ENCODE peak calls at places on chromosome 12, in ten cellular contexts. One of them, this sample, is unnamed.

GRCh38 chr12:28936221-28936620 is 212.9 kb upstream of the FAR2 start:
- DNase-seq in uterus: no peak
- DNase-seq in lower lobe of right lung: no peak
- DNase-seq in WERI-Rb-1: no peak
- DNase-seq in tibial nerve: no peak
- DNase-seq in astrocyte: no peak
- DNase-seq in kidney: no peak
- DNase-seq in transverse colon: no peak
- DNase-seq in endothelial cell of umbilical vein: no peak
- DNase-seq in fibroblast of lung: peak
- DNase-seq in this sample: no peak

GRCh38 chr12:65171870-65172269 is 2.5 kb downstream of the LEMD3 start:
- DNase-seq in uterus: no peak
- DNase-seq in lower lobe of right lung: no peak
- DNase-seq in WERI-Rb-1: no peak
- DNase-seq in tibial nerve: no peak
- DNase-seq in astrocyte: no peak
- DNase-seq in kidney: no peak
- DNase-seq in transverse colon: no peak
- DNase-seq in endothelial cell of umbilical vein: peak
- DNase-seq in fibroblast of lung: no peak
- DNase-seq in this sample: no peak

GRCh38 chr12:101857043-101857558 is 20.3 kb upstream of the DRAM1 start:
- DNase-seq in uterus: no peak
- DNase-seq in lower lobe of right lung: no peak
- DNase-seq in WERI-Rb-1: no peak
- DNase-seq in tibial nerve: no peak
- DNase-seq in astrocyte: peak
- DNase-seq in kidney: no peak
- DNase-seq in transverse colon: no peak
- DNase-seq in endothelial cell of umbilical vein: peak
- DNase-seq in fibroblast of lung: peak
- DNase-seq in this sample: no peak

GRCh38 chr12:104700324-104700723 is 243.6 kb downstream of the CHST11 start:
- DNase-seq in uterus: no peak
- DNase-seq in lower lobe of right lung: no peak
- DNase-seq in WERI-Rb-1: no peak
- DNase-seq in tibial nerve: no peak
- DNase-seq in astrocyte: no peak
- DNase-seq in kidney: no peak
- DNase-seq in transverse colon: no peak
- DNase-seq in endothelial cell of umbilical vein: no peak
- DNase-seq in fibroblast of lung: no peak
- DNase-seq in this sample: no peak

GRCh38 chr12:66239295-66239694 is 50.3 kb downstream of the IRAK3 start:
- DNase-seq in uterus: no peak
- DNase-seq in lower lobe of right lung: no peak
- DNase-seq in WERI-Rb-1: no peak
- DNase-seq in tibial nerve: no peak
- DNase-seq in astrocyte: no peak
- DNase-seq in kidney: no peak
- DNase-seq in transverse colon: no peak
- DNase-seq in endothelial cell of umbilical vein: no peak
- DNase-seq in fibroblast of lung: no peak
- DNase-seq in this sample: no peak

GRCh38 chr12:67592228-67593011 is 56.1 kb upstream of the DYRK2 start:
- DNase-seq in uterus: peak
- DNase-seq in lower lobe of right lung: no peak
- DNase-seq in WERI-Rb-1: no peak
- DNase-seq in tibial nerve: no peak
- DNase-seq in astrocyte: peak
- DNase-seq in kidney: no peak
- DNase-seq in transverse colon: no peak
- DNase-seq in endothelial cell of umbilical vein: no peak
- DNase-seq in fibroblast of lung: peak
- DNase-seq in this sample: no peak

GRCh38 chr12:89351489-89352241 is 636 bp downstream of the DUSP6 start:
- DNase-seq in uterus: no peak
- DNase-seq in lower lobe of right lung: peak
- DNase-seq in WERI-Rb-1: peak
- DNase-seq in tibial nerve: no peak
- DNase-seq in astrocyte: peak
- DNase-seq in kidney: peak
- DNase-seq in transverse colon: peak
- DNase-seq in endothelial cell of umbilical vein: no peak
- DNase-seq in fibroblast of lung: peak
- DNase-seq in this sample: no peak

GRCh38 chr12:84875241-84875640 is 37.4 kb downstream of the SLC6A15 start:
- DNase-seq in uterus: no peak
- DNase-seq in lower lobe of right lung: no peak
- DNase-seq in WERI-Rb-1: no peak
- DNase-seq in tibial nerve: no peak
- DNase-seq in astrocyte: no peak
- DNase-seq in kidney: no peak
- DNase-seq in transverse colon: no peak
- DNase-seq in endothelial cell of umbilical vein: no peak
- DNase-seq in fibroblast of lung: no peak
- DNase-seq in this sample: no peak

GRCh38 chr12:113625499-113625898 is 153.8 kb upstream of the LHX5 start:
- DNase-seq in uterus: no peak
- DNase-seq in lower lobe of right lung: no peak
- DNase-seq in WERI-Rb-1: no peak
- DNase-seq in tibial nerve: no peak
- DNase-seq in astrocyte: no peak
- DNase-seq in kidney: no peak
- DNase-seq in transverse colon: no peak
- DNase-seq in endothelial cell of umbilical vein: no peak
- DNase-seq in fibroblast of lung: no peak
- DNase-seq in this sample: no peak

GRCh38 chr12:64610092-64610659 is at the start of gene RASSF3:
- DNase-seq in uterus: peak
- DNase-seq in lower lobe of right lung: peak
- DNase-seq in WERI-Rb-1: peak
- DNase-seq in tibial nerve: peak
- DNase-seq in astrocyte: peak
- DNase-seq in kidney: peak
- DNase-seq in transverse colon: peak
- DNase-seq in endothelial cell of umbilical vein: peak
- DNase-seq in fibroblast of lung: peak
- DNase-seq in this sample: peak

GRCh38 chr12:109892748-109893147 is 7.3 kb upstream of the TCHP start:
- DNase-seq in uterus: no peak
- DNase-seq in lower lobe of right lung: no peak
- DNase-seq in WERI-Rb-1: no peak
- DNase-seq in tibial nerve: no peak
- DNase-seq in astrocyte: no peak
- DNase-seq in kidney: no peak
- DNase-seq in transverse colon: no peak
- DNase-seq in endothelial cell of umbilical vein: no peak
- DNase-seq in fibroblast of lung: no peak
- DNase-seq in this sample: no peak

GRCh38 chr12:63445266-63445665 is 223.0 kb downstream of the DPY19L2 start:
- DNase-seq in uterus: no peak
- DNase-seq in lower lobe of right lung: no peak
- DNase-seq in WERI-Rb-1: no peak
- DNase-seq in tibial nerve: no peak
- DNase-seq in astrocyte: no peak
- DNase-seq in kidney: no peak
- DNase-seq in transverse colon: no peak
- DNase-seq in endothelial cell of umbilical vein: no peak
- DNase-seq in fibroblast of lung: no peak
- DNase-seq in this sample: no peak

DNA sequence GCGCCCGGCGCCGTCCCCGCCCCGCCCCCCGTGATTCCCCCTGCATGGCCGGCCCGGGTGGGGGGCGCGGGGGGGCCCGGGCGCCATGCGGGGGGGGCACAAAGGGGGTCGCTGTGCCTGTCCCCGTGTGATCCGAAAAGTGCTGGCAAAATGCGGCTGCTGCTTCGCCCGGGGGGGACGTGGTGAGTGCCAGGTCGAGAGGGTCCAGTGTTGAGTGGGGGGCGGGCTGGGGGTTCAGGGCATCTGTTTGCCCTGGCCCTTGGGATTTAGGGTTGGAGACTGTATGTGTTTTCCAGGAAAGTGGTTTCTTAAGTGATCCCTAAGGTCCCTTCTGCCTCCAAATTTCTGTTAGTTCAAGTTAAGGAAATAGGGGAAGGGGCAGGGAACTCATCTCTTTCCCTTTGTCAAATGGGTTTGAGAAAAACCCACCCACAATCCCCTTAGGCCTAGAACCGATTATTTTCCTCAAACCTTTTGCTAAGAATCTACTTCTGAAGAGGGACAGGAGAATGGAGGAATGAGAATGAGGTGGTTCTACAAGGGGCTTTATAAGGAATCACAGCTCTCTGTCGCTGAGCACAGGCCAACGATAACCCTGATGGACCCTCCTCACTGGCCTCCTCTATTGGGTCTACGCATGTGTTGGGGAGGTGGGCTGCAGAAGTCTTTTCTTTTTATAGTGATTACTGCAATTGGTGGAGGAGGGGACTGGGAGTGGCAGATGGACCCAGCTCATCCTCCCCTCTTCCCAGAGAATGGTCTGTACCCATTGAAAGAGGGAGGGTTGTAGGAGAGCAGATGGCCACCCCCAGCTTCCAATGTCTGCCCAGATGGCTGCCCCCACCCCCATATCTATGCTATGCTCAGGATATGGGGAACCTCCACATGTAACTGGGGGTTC is 825 bp downstream of the ARHGEF25 start:
- DNase-seq in uterus: peak
- DNase-seq in lower lobe of right lung: no peak
- DNase-seq in WERI-Rb-1: peak
- DNase-seq in tibial nerve: no peak
- DNase-seq in astrocyte: no peak
- DNase-seq in kidney: peak
- DNase-seq in transverse colon: no peak
- DNase-seq in endothelial cell of umbilical vein: no peak
- DNase-seq in fibroblast of lung: no peak
- DNase-seq in this sample: no peak
- H3K27ac ChIP-seq in uterus: peak
- H3K27ac ChIP-seq in lower lobe of right lung: peak
- H3K27ac ChIP-seq in WERI-Rb-1: peak
- H3K27ac ChIP-seq in tibial nerve: peak
- H3K27ac ChIP-seq in astrocyte: no peak
- H3K27ac ChIP-seq in kidney: no peak
- H3K27ac ChIP-seq in transverse colon: peak
- H3K27ac ChIP-seq in endothelial cell of umbilical vein: no peak
- H3K27ac ChIP-seq in fibroblast of lung: no peak
- H3K27ac ChIP-seq in this sample: no peak

DNA sequence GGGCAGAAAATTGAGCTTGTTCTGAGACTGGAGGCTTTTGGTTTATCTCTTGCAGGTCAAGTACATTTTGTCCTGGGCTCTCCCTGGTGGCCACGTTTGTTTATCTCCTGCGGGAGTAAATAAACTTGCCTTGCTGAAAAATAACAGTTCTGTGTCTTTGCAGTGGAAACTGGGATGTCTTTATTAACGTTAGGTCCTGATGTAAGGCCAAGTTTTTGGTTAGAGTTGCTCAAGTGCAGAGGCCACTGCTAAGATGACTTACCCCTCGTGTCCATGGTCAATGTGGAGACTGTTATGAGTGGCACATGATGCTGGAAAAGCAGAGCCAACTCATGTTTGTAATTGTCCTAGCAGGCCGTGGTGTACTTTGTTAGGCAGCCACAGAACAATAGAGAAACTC is 3.8 kb downstream of the PTPN11 start:
- DNase-seq in uterus: no peak
- DNase-seq in lower lobe of right lung: no peak
- DNase-seq in WERI-Rb-1: no peak
- DNase-seq in tibial nerve: peak
- DNase-seq in astrocyte: no peak
- DNase-seq in kidney: no peak
- DNase-seq in transverse colon: no peak
- DNase-seq in endothelial cell of umbilical vein: no peak
- DNase-seq in fibroblast of lung: no peak
- DNase-seq in this sample: no peak
- H3K4me3 ChIP-seq in uterus: no peak
- H3K4me3 ChIP-seq in lower lobe of right lung: no peak
- H3K4me3 ChIP-seq in WERI-Rb-1: no peak
- H3K4me3 ChIP-seq in tibial nerve: no peak
- H3K4me3 ChIP-seq in astrocyte: no peak
- H3K4me3 ChIP-seq in kidney: no peak
- H3K4me3 ChIP-seq in transverse colon: no peak
- H3K4me3 ChIP-seq in endothelial cell of umbilical vein: no peak
- H3K4me3 ChIP-seq in fibroblast of lung: no peak
- H3K4me3 ChIP-seq in this sample: no peak

GRCh38 chr12:18139989-18140596 is 50.1 kb upstream of the RERGL start:
- DNase-seq in uterus: no peak
- DNase-seq in lower lobe of right lung: no peak
- DNase-seq in WERI-Rb-1: no peak
- DNase-seq in tibial nerve: no peak
- DNase-seq in astrocyte: no peak
- DNase-seq in kidney: no peak
- DNase-seq in transverse colon: no peak
- DNase-seq in endothelial cell of umbilical vein: peak
- DNase-seq in fibroblast of lung: peak
- DNase-seq in this sample: no peak
- TF ChIP-seq CTCF in uterus: peak
- TF ChIP-seq CTCF in lower lobe of right lung: peak
- TF ChIP-seq CTCF in WERI-Rb-1: peak
- TF ChIP-seq CTCF in tibial nerve: peak
- TF ChIP-seq CTCF in astrocyte: peak
- TF ChIP-seq CTCF in kidney: peak
- TF ChIP-seq CTCF in transverse colon: peak
- TF ChIP-seq CTCF in endothelial cell of umbilical vein: no peak
- TF ChIP-seq CTCF in fibroblast of lung: peak
- TF ChIP-seq CTCF in this sample: peak

GRCh38 chr12:27573972-27574371 is 50.0 kb downstream of the PPFIBP1 start:
- DNase-seq in uterus: no peak
- DNase-seq in lower lobe of right lung: no peak
- DNase-seq in WERI-Rb-1: no peak
- DNase-seq in tibial nerve: no peak
- DNase-seq in astrocyte: peak
- DNase-seq in kidney: no peak
- DNase-seq in transverse colon: no peak
- DNase-seq in endothelial cell of umbilical vein: peak
- DNase-seq in fibroblast of lung: peak
- DNase-seq in this sample: no peak
- H3K27ac ChIP-seq in uterus: no peak
- H3K27ac ChIP-seq in lower lobe of right lung: peak
- H3K27ac ChIP-seq in WERI-Rb-1: no peak
- H3K27ac ChIP-seq in tibial nerve: no peak
- H3K27ac ChIP-seq in astrocyte: peak
- H3K27ac ChIP-seq in kidney: no peak
- H3K27ac ChIP-seq in transverse colon: no peak
- H3K27ac ChIP-seq in endothelial cell of umbilical vein: peak
- H3K27ac ChIP-seq in fibroblast of lung: peak
- H3K27ac ChIP-seq in this sample: peak